ENCODE peak calls at places on chromosomes 12 and 14, in nine cellular contexts. X, C, W, L, G, U, Y, H and A are unnamed samples.

GRCh38 chr14:75422169-75422568 is 5.7 kb upstream of the JDP2 start:
- DNase-seq in H (no peak), W (no peak), G (peak; percentile 71), Y (peak; percentile 42), L (no peak), X (peak; percentile 46), U (no peak), C (peak; percentile 38), A (no peak)

GRCh38 chr12:107356937-107357295 is 263.6 kb upstream of the CRY1 start:
- DNase-seq in G (no peak), L (no peak), H (no peak), W (no peak), Y (no peak), C (no peak), U (no peak), X (no peak), A (no peak)

GRCh38 chr12:108720757-108721514 is 10.4 kb downstream of the CORO1C start:
- DNase-seq in X (no peak), Y (peak; percentile 66), W (no peak), C (peak; percentile 66), L (no peak), H (no peak), G (peak; percentile 63), U (no peak), A (no peak)

GRCh38 chr14:104362761-104363605 is 216.6 kb upstream of the C14orf180 start:
- DNase-seq in U (no peak), G (no peak), C (no peak), L (no peak), Y (no peak), X (no peak), W (no peak), H (peak; percentile 13), A (peak; percentile 72)

GRCh38 chr12:28025821-28026505 is 53.4 kb upstream of the PTHLH start:
- DNase-seq in H (no peak), Y (no peak), U (no peak), L (no peak), W (no peak), X (no peak), G (peak; percentile 18), C (no peak), A (no peak)

GRCh38 chr12:75959060-75959459 is 72.5 kb downstream of the PHLDA1 start:
- DNase-seq in W (no peak), G (no peak), X (no peak), Y (no peak), C (no peak), L (no peak), H (no peak), U (no peak), A (no peak)

GRCh38 chr14:80933282-80933681 is 8.3 kb downstream of the CEP128 start:
- DNase-seq in U (no peak), G (no peak), C (no peak), X (no peak), Y (no peak), L (no peak), W (no peak), H (no peak), A (no peak)

GRCh38 chr14:76647699-76648298 is 113.5 kb upstream of the VASH1 start:
- DNase-seq in G (peak; percentile 36), C (peak; percentile 73), L (no peak), X (no peak), W (no peak), H (no peak), Y (peak; percentile 50), U (no peak), A (no peak)

GRCh38 chr12:20030847-20031246 is 337.5 kb upstream of the PDE3A start:
- DNase-seq in Y (no peak), U (no peak), X (no peak), L (no peak), W (no peak), G (no peak), C (no peak), H (no peak), A (no peak)

GRCh38 chr12:79857675-79858074 is 77.2 kb downstream of the PPP1R12A start:
- DNase-seq in G (no peak), X (no peak), W (no peak), L (no peak), U (no peak), H (no peak), C (peak; percentile 27), Y (no peak), A (no peak)

GRCh38 chr12:15603461-15604085 is 185.6 kb downstream of the EPS8 start:
- DNase-seq in C (no peak), H (no peak), G (no peak), W (no peak), L (no peak), X (no peak), Y (no peak), U (no peak), A (no peak)

GRCh38 chr12:69553626-69554248 is 31.5 kb upstream of the CCT2 start:
- DNase-seq in W (no peak), G (peak; percentile 70), U (no peak), H (no peak), Y (peak; percentile 48), L (no peak), X (peak; percentile 71), C (peak; percentile 58), A (no peak)

GRCh38 chr12:54388214-54389138 is 3.9 kb upstream of the ZNF385A start:
- DNase-seq in G (no peak), X (no peak), U (no peak), Y (no peak), H (peak; percentile 23), C (no peak), L (no peak), W (no peak), A (no peak)

GRCh38 chr14:71416392-71416791 is 509.1 kb downstream of the PCNX1 start:
- DNase-seq in X (no peak), U (no peak), C (no peak), W (no peak), G (peak; percentile 18), Y (peak; percentile 14), L (no peak), H (no peak), A (no peak)

GRCh38 chr14:77376380-77376770 is 519 bp downstream of the TMED8 start:
- DNase-seq in U (peak; percentile 43), G (no peak), C (no peak), X (no peak), Y (peak; percentile 0), H (peak; percentile 39), L (peak; percentile 4), W (peak; percentile 9), A (no peak)

GRCh38 chr12:109098142-109098652 is 800 bp downstream of the UNG start:
- DNase-seq in W (no peak), U (peak; percentile 64), C (peak; percentile 82), H (peak; percentile 86), Y (no peak), X (no peak), G (peak; percentile 50), L (no peak), A (no peak)

GRCh38 chr14:90727082-90727481 is 89.1 kb downstream of the TTC7B start:
- DNase-seq in H (no peak), G (no peak), W (no peak), X (no peak), Y (no peak), C (no peak), U (no peak), L (no peak), A (no peak)

GRCh38 chr14:59354666-59355065 is 110.5 kb downstream of the GPR135 start:
- DNase-seq in X (no peak), Y (peak; percentile 18), U (no peak), C (peak; percentile 23), L (no peak), W (no peak), H (no peak), G (peak; percentile 68), A (no peak)